ENCODE peak calls at places on chromosome 15, in six cellular contexts. I is B cell, P is thoracic aorta, M is transverse colon, H is A673, F is lower leg skin. W is an unnamed sample.
A peak's percentile ranks its signal among the peaks of the same experiment; 100 is the strongest.

GRCh38 chr15:87669846-87670245 is 586.7 kb downstream of the NTRK3 start:
- DNase-seq in F (no peak), M (no peak), H (no peak), I (no peak), P (no peak), W (no peak)

GRCh38 chr15:74817370-74817737 is 4.7 kb downstream of the LMAN1L start:
- DNase-seq in M (peak; percentile 66), F (no peak), H (no peak), P (no peak), I (no peak), W (no peak)

GRCh38 chr15:52214553-52214952 is 23.4 kb upstream of the GNB5 start:
- DNase-seq in P (no peak), F (no peak), I (no peak), H (no peak), M (no peak), W (no peak)

GRCh38 chr15:63473999-63474809 is 30.2 kb upstream of the USP3 start:
- DNase-seq in F (no peak), I (peak; percentile 87), H (no peak), P (no peak), M (peak; percentile 74), W (no peak)

GRCh38 chr15:33766329-33766728 is 202.0 kb upstream of the CHRM5 start:
- DNase-seq in P (no peak), H (no peak), M (no peak), F (no peak), I (no peak), W (no peak)

GRCh38 chr15:99029358-99029871 is 21.8 kb upstream of the PGPEP1L start:
- DNase-seq in I (no peak), F (no peak), P (no peak), M (no peak), H (no peak), W (peak; percentile 77)

GRCh38 chr15:57923311-57923710 is 142.2 kb downstream of the ALDH1A2 start:
- DNase-seq in I (no peak), H (no peak), P (no peak), F (no peak), M (peak; percentile 17), W (no peak)

GRCh38 chr15:74988007-74988800 is 7.2 kb upstream of the SCAMP5 start:
- DNase-seq in P (no peak), H (peak; percentile 51), F (no peak), M (peak; percentile 65), I (no peak), W (no peak)

GRCh38 chr15:62110000-62110851 is 43.4 kb downstream of the C2CD4A start:
- DNase-seq in F (no peak), I (no peak), M (peak; percentile 31), H (peak; percentile 13), P (no peak), W (no peak)

GRCh38 chr15:42528970-42529369 is 19.6 kb downstream of the LRRC57 start:
- DNase-seq in P (no peak), M (no peak), F (no peak), I (no peak), H (no peak), W (no peak)

GRCh38 chr15:75840659-75841058 is 2.6 kb upstream of the UBE2Q2 start:
- DNase-seq in I (no peak), M (no peak), P (no peak), H (peak; percentile 24), F (no peak), W (no peak)

GRCh38 chr15:90866161-90866715 is 2.1 kb upstream of the FURIN start:
- DNase-seq in M (no peak), P (no peak), I (no peak), F (no peak), H (no peak), W (no peak)

DNA sequence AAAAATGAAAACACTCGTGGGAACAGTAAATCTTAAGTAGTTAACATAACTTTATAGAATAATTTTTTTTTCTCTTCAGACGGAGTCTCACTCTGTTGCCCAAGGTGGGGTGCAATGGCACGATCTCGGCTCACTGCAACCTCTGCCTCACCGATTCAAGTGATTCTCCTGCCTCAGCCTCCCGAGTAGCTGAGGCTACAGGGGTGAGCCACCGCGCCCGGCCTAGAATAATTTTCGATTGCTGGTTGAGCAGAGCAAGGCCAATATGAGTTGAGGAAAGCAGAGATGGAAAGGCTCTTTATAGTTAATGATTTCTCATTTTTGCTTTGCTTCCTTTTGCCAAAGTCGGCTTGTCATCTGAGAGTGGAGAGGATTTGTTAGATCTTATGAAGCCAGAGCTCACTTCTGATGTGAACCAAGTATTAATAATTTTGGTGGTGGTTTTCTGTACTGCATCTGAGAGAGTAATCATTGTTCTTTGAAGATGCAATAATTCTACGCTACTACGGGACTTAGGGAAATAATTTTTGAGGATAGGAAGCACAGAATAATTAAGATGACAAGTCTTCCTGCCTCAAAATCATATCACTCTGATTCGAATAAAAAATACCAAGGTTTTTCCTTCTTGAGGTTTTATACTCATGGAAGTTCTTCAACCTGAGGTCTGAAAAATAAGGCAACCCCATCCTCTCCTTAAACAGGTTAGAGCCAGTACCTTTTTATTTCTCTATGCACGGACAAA is 1.5 kb upstream of the GOLM2 start:
- DNase-seq in H (peak; percentile 19), F (no peak), M (no peak), I (no peak), P (no peak), W (no peak)
- TF ChIP-seq CTCF in H (no peak), F (no peak), M (no peak), I (peak; percentile 46), P (peak; percentile 34), W (no peak)

GRCh38 chr15:96316953-96317629 is 13.4 kb upstream of the NR2F2 start:
- DNase-seq in P (no peak), M (no peak), I (no peak), H (no peak), F (no peak), W (no peak)
- TF ChIP-seq CTCF in P (no peak), M (no peak), I (no peak), H (no peak), F (no peak), W (no peak)

GRCh38 chr15:83973816-83974215 is 261.8 kb upstream of the GOLGA6L4 start:
- DNase-seq in I (no peak), H (peak; percentile 37), M (no peak), F (no peak), P (no peak), W (no peak)
- TF ChIP-seq CTCF in I (no peak), H (peak; percentile 69), M (no peak), F (no peak), P (peak; percentile 14), W (no peak)

DNA sequence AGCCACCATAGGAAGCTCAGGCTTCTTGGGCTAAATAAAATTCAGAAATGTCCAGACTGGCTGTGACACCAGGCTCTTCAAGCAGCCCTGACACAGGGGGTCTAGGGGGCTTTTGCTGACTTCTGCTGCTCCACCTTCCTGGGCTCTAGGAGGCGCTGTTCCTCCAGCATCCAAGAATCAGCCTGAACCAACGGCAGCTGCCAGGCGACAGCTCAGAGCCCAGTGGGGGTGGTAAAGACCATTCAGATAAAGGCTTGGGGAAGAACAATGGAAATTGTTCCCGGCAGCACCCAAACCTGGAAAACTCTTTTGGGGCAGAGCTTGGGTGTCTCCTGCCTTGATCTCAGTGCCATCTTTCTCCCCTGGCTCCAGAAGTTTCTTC is 21.6 kb upstream of the PSTPIP1 start:
- DNase-seq in H (peak; percentile 59), M (no peak), F (no peak), I (peak; percentile 54), P (no peak), W (peak; percentile 75)
- TF ChIP-seq CTCF in H (peak; percentile 70), M (no peak), F (no peak), I (peak; percentile 48), P (peak; percentile 68), W (peak; percentile 53)

GRCh38 chr15:48336940-48337339 is 5.7 kb downstream of the DUT start:
- DNase-seq in H (peak; percentile 63), I (no peak), M (no peak), F (no peak), P (no peak), W (no peak)
- TF ChIP-seq CTCF in H (peak; percentile 71), I (peak; percentile 36), M (no peak), F (no peak), P (no peak), W (peak; percentile 46)